ENCODE peak calls at places on chromosomes 5 and 9, in eight cellular contexts. One of them, this sample, is unnamed.

GRCh38 chr5:134462761-134463160 is 51.1 kb upstream of the CDKN2AIPNL start:
- DNase-seq in cardiac muscle cell: no peak
- DNase-seq in A673: no peak
- DNase-seq in brain microvascular endothelial cell: no peak
- DNase-seq in HS-5: no peak
- DNase-seq in epithelial cell of proximal tubule: no peak
- DNase-seq in cardiac septum: peak; percentile 43
- DNase-seq in activated T-cell treated with anti-CD3 and anti-CD28 coated beads for 4 hours: no peak
- DNase-seq in this sample: no peak

GRCh38 chr5:132226516-132227234 is 978 bp downstream of the P4HA2 start:
- DNase-seq in activated T-cell treated with anti-CD3 and anti-CD28 coated beads for 4 hours: no peak
- DNase-seq in cardiac muscle cell: no peak
- DNase-seq in cardiac septum: no peak
- DNase-seq in brain microvascular endothelial cell: no peak
- DNase-seq in epithelial cell of proximal tubule: no peak
- DNase-seq in HS-5: no peak
- DNase-seq in A673: no peak
- DNase-seq in this sample: no peak

GRCh38 chr9:97307091-97307490 is 368 bp upstream of the CCDC180 start:
- DNase-seq in activated T-cell treated with anti-CD3 and anti-CD28 coated beads for 4 hours: no peak
- DNase-seq in HS-5: no peak
- DNase-seq in A673: peak; percentile 75
- DNase-seq in brain microvascular endothelial cell: peak; percentile 83
- DNase-seq in cardiac muscle cell: peak; percentile 63
- DNase-seq in epithelial cell of proximal tubule: peak; percentile 19
- DNase-seq in cardiac septum: no peak
- DNase-seq in this sample: no peak

GRCh38 chr9:98916660-98917059 is 27.0 kb upstream of the COL15A1 start:
- DNase-seq in epithelial cell of proximal tubule: no peak
- DNase-seq in activated T-cell treated with anti-CD3 and anti-CD28 coated beads for 4 hours: no peak
- DNase-seq in A673: no peak
- DNase-seq in cardiac septum: peak; percentile 88
- DNase-seq in HS-5: no peak
- DNase-seq in cardiac muscle cell: peak; percentile 49
- DNase-seq in brain microvascular endothelial cell: no peak
- DNase-seq in this sample: no peak

GRCh38 chr5:154015071-154015693 is 23.5 kb downstream of the FAM114A2 start:
- DNase-seq in A673: peak; percentile 5
- DNase-seq in activated T-cell treated with anti-CD3 and anti-CD28 coated beads for 4 hours: no peak
- DNase-seq in HS-5: no peak
- DNase-seq in brain microvascular endothelial cell: no peak
- DNase-seq in cardiac septum: no peak
- DNase-seq in cardiac muscle cell: no peak
- DNase-seq in epithelial cell of proximal tubule: no peak
- DNase-seq in this sample: no peak

GRCh38 chr9:120905794-120906248 is 20.8 kb downstream of the TRAF1 start:
- DNase-seq in cardiac muscle cell: no peak
- DNase-seq in cardiac septum: no peak
- DNase-seq in HS-5: no peak
- DNase-seq in epithelial cell of proximal tubule: no peak
- DNase-seq in A673: no peak
- DNase-seq in activated T-cell treated with anti-CD3 and anti-CD28 coated beads for 4 hours: no peak
- DNase-seq in brain microvascular endothelial cell: no peak
- DNase-seq in this sample: no peak

GRCh38 chr5:143479394-143479793 is 75.9 kb upstream of the NR3C1 start:
- DNase-seq in activated T-cell treated with anti-CD3 and anti-CD28 coated beads for 4 hours: no peak
- DNase-seq in brain microvascular endothelial cell: no peak
- DNase-seq in cardiac septum: no peak
- DNase-seq in HS-5: no peak
- DNase-seq in epithelial cell of proximal tubule: no peak
- DNase-seq in cardiac muscle cell: no peak
- DNase-seq in A673: no peak
- DNase-seq in this sample: no peak

GRCh38 chr9:123131258-123131657 is 97.8 kb downstream of the GPR21 start:
- DNase-seq in cardiac septum: no peak
- DNase-seq in HS-5: peak; percentile 5
- DNase-seq in brain microvascular endothelial cell: peak; percentile 69
- DNase-seq in activated T-cell treated with anti-CD3 and anti-CD28 coated beads for 4 hours: no peak
- DNase-seq in epithelial cell of proximal tubule: peak; percentile 44
- DNase-seq in A673: no peak
- DNase-seq in cardiac muscle cell: peak; percentile 27
- DNase-seq in this sample: no peak

GRCh38 chr9:34651286-34651685 is 699 bp upstream of the IL11RA start:
- DNase-seq in HS-5: no peak
- DNase-seq in A673: no peak
- DNase-seq in activated T-cell treated with anti-CD3 and anti-CD28 coated beads for 4 hours: no peak
- DNase-seq in epithelial cell of proximal tubule: no peak
- DNase-seq in cardiac septum: no peak
- DNase-seq in brain microvascular endothelial cell: peak; percentile 28
- DNase-seq in cardiac muscle cell: no peak
- DNase-seq in this sample: peak; percentile 45

GRCh38 chr9:93865716-93866115 is 89.4 kb downstream of the BARX1 start:
- DNase-seq in brain microvascular endothelial cell: no peak
- DNase-seq in cardiac septum: no peak
- DNase-seq in activated T-cell treated with anti-CD3 and anti-CD28 coated beads for 4 hours: no peak
- DNase-seq in epithelial cell of proximal tubule: no peak
- DNase-seq in cardiac muscle cell: no peak
- DNase-seq in HS-5: no peak
- DNase-seq in A673: no peak
- DNase-seq in this sample: no peak

GRCh38 chr5:96093890-96094381 is 132.3 kb upstream of the ELL2 start:
- DNase-seq in epithelial cell of proximal tubule: peak; percentile 48
- DNase-seq in A673: no peak
- DNase-seq in brain microvascular endothelial cell: no peak
- DNase-seq in cardiac septum: no peak
- DNase-seq in cardiac muscle cell: no peak
- DNase-seq in activated T-cell treated with anti-CD3 and anti-CD28 coated beads for 4 hours: no peak
- DNase-seq in HS-5: no peak
- DNase-seq in this sample: peak; percentile 76

GRCh38 chr5:79573983-79574890 is 38.0 kb upstream of the TENT2 start:
- DNase-seq in activated T-cell treated with anti-CD3 and anti-CD28 coated beads for 4 hours: no peak
- DNase-seq in HS-5: no peak
- DNase-seq in A673: no peak
- DNase-seq in epithelial cell of proximal tubule: no peak
- DNase-seq in brain microvascular endothelial cell: no peak
- DNase-seq in cardiac septum: no peak
- DNase-seq in cardiac muscle cell: no peak
- DNase-seq in this sample: no peak

GRCh38 chr5:78541058-78541624 is 107.4 kb downstream of the LHFPL2 start:
- DNase-seq in cardiac muscle cell: no peak
- DNase-seq in cardiac septum: no peak
- DNase-seq in A673: no peak
- DNase-seq in brain microvascular endothelial cell: no peak
- DNase-seq in activated T-cell treated with anti-CD3 and anti-CD28 coated beads for 4 hours: no peak
- DNase-seq in HS-5: no peak
- DNase-seq in epithelial cell of proximal tubule: no peak
- DNase-seq in this sample: no peak

GRCh38 chr9:121560921-121561320 is 61.3 kb upstream of the GGTA1 start:
- DNase-seq in cardiac septum: no peak
- DNase-seq in activated T-cell treated with anti-CD3 and anti-CD28 coated beads for 4 hours: no peak
- DNase-seq in A673: no peak
- DNase-seq in HS-5: no peak
- DNase-seq in epithelial cell of proximal tubule: no peak
- DNase-seq in cardiac muscle cell: no peak
- DNase-seq in brain microvascular endothelial cell: no peak
- DNase-seq in this sample: no peak

GRCh38 chr5:6818594-6819512 is 105.6 kb downstream of the TENT4A start:
- DNase-seq in cardiac septum: no peak
- DNase-seq in HS-5: no peak
- DNase-seq in brain microvascular endothelial cell: no peak
- DNase-seq in epithelial cell of proximal tubule: no peak
- DNase-seq in cardiac muscle cell: no peak
- DNase-seq in activated T-cell treated with anti-CD3 and anti-CD28 coated beads for 4 hours: no peak
- DNase-seq in A673: no peak
- DNase-seq in this sample: no peak

GRCh38 chr5:59069438-59070079 is 486.7 kb downstream of the RAB3C start:
- DNase-seq in activated T-cell treated with anti-CD3 and anti-CD28 coated beads for 4 hours: no peak
- DNase-seq in cardiac septum: no peak
- DNase-seq in epithelial cell of proximal tubule: peak; percentile 95
- DNase-seq in brain microvascular endothelial cell: peak; percentile 92
- DNase-seq in HS-5: peak; percentile 93
- DNase-seq in A673: peak; percentile 32
- DNase-seq in cardiac muscle cell: no peak
- DNase-seq in this sample: no peak

GRCh38 chr9:89022071-89022721 is 30.9 kb downstream of the S1PR3 start:
- DNase-seq in cardiac septum: no peak
- DNase-seq in epithelial cell of proximal tubule: no peak
- DNase-seq in HS-5: no peak
- DNase-seq in brain microvascular endothelial cell: peak; percentile 92
- DNase-seq in A673: no peak
- DNase-seq in cardiac muscle cell: peak; percentile 42
- DNase-seq in activated T-cell treated with anti-CD3 and anti-CD28 coated beads for 4 hours: no peak
- DNase-seq in this sample: peak; percentile 96

GRCh38 chr9:77156646-77157371 is 20.5 kb upstream of the VPS13A start:
- DNase-seq in cardiac muscle cell: no peak
- DNase-seq in brain microvascular endothelial cell: no peak
- DNase-seq in A673: no peak
- DNase-seq in epithelial cell of proximal tubule: no peak
- DNase-seq in HS-5: no peak
- DNase-seq in cardiac septum: no peak
- DNase-seq in activated T-cell treated with anti-CD3 and anti-CD28 coated beads for 4 hours: no peak
- DNase-seq in this sample: peak; percentile 90

GRCh38 chr5:143506881-143507552 is 103.5 kb upstream of the NR3C1 start:
- DNase-seq in cardiac muscle cell: no peak
- DNase-seq in activated T-cell treated with anti-CD3 and anti-CD28 coated beads for 4 hours: no peak
- DNase-seq in A673: peak; percentile 33
- DNase-seq in cardiac septum: no peak
- DNase-seq in HS-5: peak; percentile 87
- DNase-seq in epithelial cell of proximal tubule: peak; percentile 94
- DNase-seq in brain microvascular endothelial cell: peak; percentile 76
- DNase-seq in this sample: no peak